ENCODE peak calls at places on chromosome 10, in six cellular contexts. G is gastrocnemius medialis; K is NCI-H82; Y is activated CD8-positive, alpha-beta memory T cell treated with anti-CD3 and anti-CD28 coated beads for 1 hour; H is A549; L is WTC11. M is an unnamed sample.
A peak's percentile ranks its signal among the peaks of the same experiment; 100 is the strongest.

GRCh38 chr10:58481569-58482109 is 31.0 kb upstream of the BICC1 start:
- DNase-seq in G (no peak), L (no peak), K (no peak), H (no peak), Y (no peak), M (no peak)

GRCh38 chr10:75062191-75062849 is 49.1 kb upstream of the SAMD8 start:
- DNase-seq in H (no peak), G (no peak), Y (no peak), K (peak; percentile 74), L (no peak), M (peak; percentile 41)

GRCh38 chr10:110993024-110993693 is 73.8 kb downstream of the SHOC2 start:
- DNase-seq in K (no peak), G (no peak), Y (no peak), L (no peak), H (no peak), M (no peak)

GRCh38 chr10:75400163-75400768 is 1.3 kb downstream of the ZNF503 start:
- DNase-seq in K (peak; percentile 22), Y (no peak), H (no peak), L (no peak), G (no peak), M (no peak)

GRCh38 chr10:871951-872403 is 59.5 kb downstream of the LARP4B start:
- DNase-seq in K (no peak), L (no peak), H (no peak), Y (no peak), G (peak; percentile 52), M (no peak)

GRCh38 chr10:104777086-104777799 is 136.2 kb downstream of the SORCS3 start:
- DNase-seq in L (peak; percentile 14), Y (no peak), G (no peak), H (no peak), K (peak; percentile 23), M (peak; percentile 24)

GRCh38 chr10:122543676-122544075 is 16.9 kb upstream of the DMBT1 start:
- DNase-seq in K (no peak), Y (no peak), H (no peak), G (no peak), L (no peak), M (no peak)

GRCh38 chr10:52740913-52741675 is 31.5 kb downstream of the MBL2 start:
- DNase-seq in L (peak; percentile 90), K (peak; percentile 48), G (no peak), H (peak; percentile 37), Y (no peak), M (peak; percentile 28)

GRCh38 chr10:78028438-78029293 is 649 bp downstream of the POLR3A start:
- DNase-seq in Y (peak; percentile 7), K (peak; percentile 56), H (no peak), L (peak; percentile 19), G (peak; percentile 10), M (peak; percentile 13)

GRCh38 chr10:58700576-58700975 is 187.9 kb downstream of the BICC1 start:
- DNase-seq in G (no peak), K (no peak), H (no peak), Y (no peak), L (no peak), M (no peak)

GRCh38 chr10:124724279-124725027 is 19.7 kb downstream of the FAM53B start:
- DNase-seq in Y (no peak), L (no peak), H (no peak), G (no peak), K (no peak), M (no peak)

GRCh38 chr10:101817542-101818118 is 614 bp downstream of the OGA start:
- DNase-seq in K (peak; percentile 81), Y (no peak), G (peak; percentile 84), L (no peak), H (peak; percentile 91), M (peak; percentile 43)

GRCh38 chr10:116753759-116754158 is 11.4 kb upstream of the HSPA12A start:
- DNase-seq in Y (no peak), L (no peak), H (no peak), G (no peak), K (no peak), M (no peak)

GRCh38 chr10:121788115-121788514 is 139.7 kb downstream of the ATE1 start:
- DNase-seq in Y (no peak), K (no peak), G (no peak), L (no peak), H (no peak), M (no peak)

GRCh38 chr10:99005254-99005653 is 230.4 kb downstream of the HPSE2 start:
- DNase-seq in Y (no peak), H (no peak), L (no peak), K (no peak), G (no peak), M (no peak)

GRCh38 chr10:101319241-101319915 is 34.6 kb upstream of the BTRC start:
- DNase-seq in L (peak; percentile 38), Y (no peak), G (no peak), K (peak; percentile 43), H (no peak), M (peak; percentile 25)

GRCh38 chr10:79335094-79335469 is 12.2 kb upstream of the PPIF start:
- DNase-seq in H (no peak), L (no peak), G (no peak), K (no peak), Y (no peak), M (no peak)

GRCh38 chr10:37816290-37816689 is 41.1 kb downstream of the ZNF248 start:
- DNase-seq in K (no peak), H (no peak), Y (no peak), L (no peak), G (no peak), M (no peak)

GRCh38 chr10:110360857-110361474 is 56.2 kb upstream of the SMNDC1 start:
- DNase-seq in H (peak; percentile 59), G (no peak), K (no peak), Y (no peak), L (no peak), M (no peak)

GRCh38 chr10:59271160-59271559 is 91.2 kb downstream of the FAM13C start:
- DNase-seq in G (no peak), H (no peak), K (peak; percentile 10), L (no peak), Y (no peak), M (no peak)

GRCh38 chr10:44920252-44920651 is 9.1 kb downstream of the TMEM72 start:
- DNase-seq in K (no peak), G (no peak), Y (no peak), H (no peak), L (no peak), M (no peak)

GRCh38 chr10:34742456-34742855 is 72.6 kb downstream of the PARD3 start:
- DNase-seq in Y (no peak), K (no peak), G (no peak), L (no peak), H (no peak), M (no peak)

GRCh38 chr10:119078422-119079179 is 2.0 kb downstream of the EIF3A start:
- DNase-seq in H (no peak), L (no peak), Y (no peak), G (no peak), K (no peak), M (no peak)

GRCh38 chr10:48275743-48276142 is 1.2 kb upstream of the FRMPD2 start:
- DNase-seq in K (no peak), H (no peak), Y (no peak), G (no peak), L (no peak), M (no peak)

GRCh38 chr10:95266674-95267095 is 24.1 kb downstream of the PDLIM1 start:
- DNase-seq in G (no peak), Y (no peak), L (no peak), H (peak; percentile 93), K (peak; percentile 2), M (no peak)

GRCh38 chr10:48246501-48246900 is 28.0 kb downstream of the FRMPD2 start:
- DNase-seq in K (no peak), G (no peak), Y (no peak), H (no peak), L (no peak), M (no peak)

GRCh38 chr10:58511765-58512469 is 755 bp upstream of the BICC1 start:
- DNase-seq in K (peak; percentile 35), Y (no peak), H (peak; percentile 17), G (peak; percentile 6), L (peak; percentile 13), M (peak; percentile 8)

GRCh38 chr10:13099144-13099665 is 758 bp upstream of the OPTN start:
- DNase-seq in G (no peak), H (peak; percentile 84), Y (no peak), K (peak; percentile 88), L (peak; percentile 75), M (peak; percentile 45)

GRCh38 chr10:17009228-17009700 is 120.3 kb downstream of the CUBN start:
- DNase-seq in K (no peak), L (no peak), G (no peak), H (no peak), Y (no peak), M (no peak)